ENCODE peak calls at places on chromosome 10, in four cellular contexts. One of them, this sample, is unnamed.

GRCh38 chr10:31708513-31708912 is 220.1 kb downstream of the ARHGAP12 start:
- DNase-seq in stimulated activated CD4-positive, alpha-beta T cell treated with anti-CD3 and anti-CD28 coated beads, Interleukin-1b, Interleukin-23, amount 100 ng/mL, for 4 hours: no peak
- DNase-seq in tibial artery: no peak
- DNase-seq in anterior cingulate cortex: no peak
- DNase-seq in this sample: no peak

GRCh38 chr10:110737886-110738634 is 93.9 kb downstream of the RBM20 start:
- DNase-seq in tibial artery: no peak
- DNase-seq in stimulated activated CD4-positive, alpha-beta T cell treated with anti-CD3 and anti-CD28 coated beads, Interleukin-1b, Interleukin-23, amount 100 ng/mL, for 4 hours: no peak
- DNase-seq in anterior cingulate cortex: no peak
- DNase-seq in this sample: no peak

GRCh38 chr10:117536862-117537435 is 5.6 kb upstream of the EMX2 start:
- DNase-seq in tibial artery: no peak
- DNase-seq in anterior cingulate cortex: no peak
- DNase-seq in stimulated activated CD4-positive, alpha-beta T cell treated with anti-CD3 and anti-CD28 coated beads, Interleukin-1b, Interleukin-23, amount 100 ng/mL, for 4 hours: no peak
- DNase-seq in this sample: no peak

GRCh38 chr10:113336549-113337130 is 216.2 kb upstream of the HABP2 start:
- DNase-seq in tibial artery: no peak
- DNase-seq in stimulated activated CD4-positive, alpha-beta T cell treated with anti-CD3 and anti-CD28 coated beads, Interleukin-1b, Interleukin-23, amount 100 ng/mL, for 4 hours: no peak
- DNase-seq in anterior cingulate cortex: no peak
- DNase-seq in this sample: peak; percentile 55

GRCh38 chr10:87700031-87700796 is 40.5 kb downstream of the PAPSS2 start:
- DNase-seq in tibial artery: no peak
- DNase-seq in anterior cingulate cortex: no peak
- DNase-seq in stimulated activated CD4-positive, alpha-beta T cell treated with anti-CD3 and anti-CD28 coated beads, Interleukin-1b, Interleukin-23, amount 100 ng/mL, for 4 hours: no peak
- DNase-seq in this sample: no peak

GRCh38 chr10:127117125-127117524 is 79.3 kb downstream of the INSYN2A start:
- DNase-seq in tibial artery: peak; percentile 30
- DNase-seq in anterior cingulate cortex: no peak
- DNase-seq in stimulated activated CD4-positive, alpha-beta T cell treated with anti-CD3 and anti-CD28 coated beads, Interleukin-1b, Interleukin-23, amount 100 ng/mL, for 4 hours: peak; percentile 8
- DNase-seq in this sample: peak; percentile 19

GRCh38 chr10:103227416-103227815 is 18.3 kb upstream of the RPEL1 start:
- DNase-seq in stimulated activated CD4-positive, alpha-beta T cell treated with anti-CD3 and anti-CD28 coated beads, Interleukin-1b, Interleukin-23, amount 100 ng/mL, for 4 hours: no peak
- DNase-seq in anterior cingulate cortex: no peak
- DNase-seq in tibial artery: no peak
- DNase-seq in this sample: no peak

GRCh38 chr10:16777473-16778370 is 39.5 kb downstream of the RSU1 start:
- DNase-seq in anterior cingulate cortex: peak; percentile 4
- DNase-seq in stimulated activated CD4-positive, alpha-beta T cell treated with anti-CD3 and anti-CD28 coated beads, Interleukin-1b, Interleukin-23, amount 100 ng/mL, for 4 hours: no peak
- DNase-seq in tibial artery: no peak
- DNase-seq in this sample: peak; percentile 19

GRCh38 chr10:5498791-5499492 is 428 bp downstream of the CALML5 start:
- DNase-seq in anterior cingulate cortex: no peak
- DNase-seq in tibial artery: no peak
- DNase-seq in stimulated activated CD4-positive, alpha-beta T cell treated with anti-CD3 and anti-CD28 coated beads, Interleukin-1b, Interleukin-23, amount 100 ng/mL, for 4 hours: no peak
- DNase-seq in this sample: no peak

GRCh38 chr10:5540080-5540479 is 15.3 kb downstream of the CALML3 start:
- DNase-seq in stimulated activated CD4-positive, alpha-beta T cell treated with anti-CD3 and anti-CD28 coated beads, Interleukin-1b, Interleukin-23, amount 100 ng/mL, for 4 hours: no peak
- DNase-seq in tibial artery: peak; percentile 6
- DNase-seq in anterior cingulate cortex: no peak
- DNase-seq in this sample: no peak

GRCh38 chr10:78772986-78773530 is 295.7 kb upstream of the ZMIZ1 start:
- DNase-seq in stimulated activated CD4-positive, alpha-beta T cell treated with anti-CD3 and anti-CD28 coated beads, Interleukin-1b, Interleukin-23, amount 100 ng/mL, for 4 hours: no peak
- DNase-seq in anterior cingulate cortex: no peak
- DNase-seq in tibial artery: no peak
- DNase-seq in this sample: no peak

GRCh38 chr10:11725912-11726311 is 16.3 kb upstream of the ECHDC3 start:
- DNase-seq in tibial artery: no peak
- DNase-seq in anterior cingulate cortex: no peak
- DNase-seq in stimulated activated CD4-positive, alpha-beta T cell treated with anti-CD3 and anti-CD28 coated beads, Interleukin-1b, Interleukin-23, amount 100 ng/mL, for 4 hours: no peak
- DNase-seq in this sample: no peak

GRCh38 chr10:70786799-70787415 is 1.7 kb upstream of the TBATA start:
- DNase-seq in tibial artery: no peak
- DNase-seq in stimulated activated CD4-positive, alpha-beta T cell treated with anti-CD3 and anti-CD28 coated beads, Interleukin-1b, Interleukin-23, amount 100 ng/mL, for 4 hours: no peak
- DNase-seq in anterior cingulate cortex: no peak
- DNase-seq in this sample: no peak

GRCh38 chr10:95517536-95518454 is 43.4 kb downstream of the SORBS1 start:
- DNase-seq in anterior cingulate cortex: no peak
- DNase-seq in stimulated activated CD4-positive, alpha-beta T cell treated with anti-CD3 and anti-CD28 coated beads, Interleukin-1b, Interleukin-23, amount 100 ng/mL, for 4 hours: no peak
- DNase-seq in tibial artery: no peak
- DNase-seq in this sample: no peak

GRCh38 chr10:118851062-118852035 is 96.6 kb upstream of the CACUL1 start:
- DNase-seq in tibial artery: no peak
- DNase-seq in stimulated activated CD4-positive, alpha-beta T cell treated with anti-CD3 and anti-CD28 coated beads, Interleukin-1b, Interleukin-23, amount 100 ng/mL, for 4 hours: no peak
- DNase-seq in anterior cingulate cortex: no peak
- DNase-seq in this sample: no peak

GRCh38 chr10:12397931-12398330 is 48.6 kb downstream of the CAMK1D start:
- DNase-seq in anterior cingulate cortex: no peak
- DNase-seq in stimulated activated CD4-positive, alpha-beta T cell treated with anti-CD3 and anti-CD28 coated beads, Interleukin-1b, Interleukin-23, amount 100 ng/mL, for 4 hours: no peak
- DNase-seq in tibial artery: no peak
- DNase-seq in this sample: no peak

GRCh38 chr10:73859441-73860049 is 14.8 kb downstream of the CAMK2G start:
- DNase-seq in anterior cingulate cortex: no peak
- DNase-seq in tibial artery: no peak
- DNase-seq in stimulated activated CD4-positive, alpha-beta T cell treated with anti-CD3 and anti-CD28 coated beads, Interleukin-1b, Interleukin-23, amount 100 ng/mL, for 4 hours: no peak
- DNase-seq in this sample: no peak

GRCh38 chr10:100998183-100998990 is 1.2 kb upstream of the LZTS2 start:
- DNase-seq in tibial artery: peak; percentile 88
- DNase-seq in stimulated activated CD4-positive, alpha-beta T cell treated with anti-CD3 and anti-CD28 coated beads, Interleukin-1b, Interleukin-23, amount 100 ng/mL, for 4 hours: peak; percentile 58
- DNase-seq in anterior cingulate cortex: peak; percentile 85
- DNase-seq in this sample: no peak

GRCh38 chr10:17257466-17258321 is 29.7 kb downstream of the VIM start:
- DNase-seq in anterior cingulate cortex: peak; percentile 51
- DNase-seq in stimulated activated CD4-positive, alpha-beta T cell treated with anti-CD3 and anti-CD28 coated beads, Interleukin-1b, Interleukin-23, amount 100 ng/mL, for 4 hours: no peak
- DNase-seq in tibial artery: peak; percentile 50
- DNase-seq in this sample: no peak

GRCh38 chr10:32091046-32091445 is 34.8 kb upstream of the KIF5B start:
- DNase-seq in stimulated activated CD4-positive, alpha-beta T cell treated with anti-CD3 and anti-CD28 coated beads, Interleukin-1b, Interleukin-23, amount 100 ng/mL, for 4 hours: no peak
- DNase-seq in tibial artery: no peak
- DNase-seq in anterior cingulate cortex: no peak
- DNase-seq in this sample: no peak

GRCh38 chr10:44394696-44395383 is 9.9 kb upstream of the CXCL12 start:
- DNase-seq in tibial artery: no peak
- DNase-seq in anterior cingulate cortex: no peak
- DNase-seq in stimulated activated CD4-positive, alpha-beta T cell treated with anti-CD3 and anti-CD28 coated beads, Interleukin-1b, Interleukin-23, amount 100 ng/mL, for 4 hours: no peak
- DNase-seq in this sample: no peak

GRCh38 chr10:102612964-102613275 is 31.4 kb upstream of the TRIM8 start:
- DNase-seq in stimulated activated CD4-positive, alpha-beta T cell treated with anti-CD3 and anti-CD28 coated beads, Interleukin-1b, Interleukin-23, amount 100 ng/mL, for 4 hours: peak; percentile 29
- DNase-seq in anterior cingulate cortex: no peak
- DNase-seq in tibial artery: no peak
- DNase-seq in this sample: no peak

GRCh38 chr10:118924493-118924892 is 105.0 kb upstream of the NANOS1 start:
- DNase-seq in tibial artery: no peak
- DNase-seq in stimulated activated CD4-positive, alpha-beta T cell treated with anti-CD3 and anti-CD28 coated beads, Interleukin-1b, Interleukin-23, amount 100 ng/mL, for 4 hours: no peak
- DNase-seq in anterior cingulate cortex: no peak
- DNase-seq in this sample: no peak

GRCh38 chr10:48701941-48702340 is 17.3 kb downstream of the WDFY4 start:
- DNase-seq in stimulated activated CD4-positive, alpha-beta T cell treated with anti-CD3 and anti-CD28 coated beads, Interleukin-1b, Interleukin-23, amount 100 ng/mL, for 4 hours: no peak
- DNase-seq in anterior cingulate cortex: no peak
- DNase-seq in tibial artery: no peak
- DNase-seq in this sample: no peak

GRCh38 chr10:51422311-51423120 is 276.9 kb downstream of the CSTF2T start:
- DNase-seq in tibial artery: peak; percentile 63
- DNase-seq in anterior cingulate cortex: peak; percentile 47
- DNase-seq in stimulated activated CD4-positive, alpha-beta T cell treated with anti-CD3 and anti-CD28 coated beads, Interleukin-1b, Interleukin-23, amount 100 ng/mL, for 4 hours: no peak
- DNase-seq in this sample: peak; percentile 49

GRCh38 chr10:76917071-76917470 is 720.5 kb downstream of the KCNMA1 start:
- DNase-seq in stimulated activated CD4-positive, alpha-beta T cell treated with anti-CD3 and anti-CD28 coated beads, Interleukin-1b, Interleukin-23, amount 100 ng/mL, for 4 hours: no peak
- DNase-seq in anterior cingulate cortex: no peak
- DNase-seq in tibial artery: no peak
- DNase-seq in this sample: no peak

GRCh38 chr10:112374724-112375541 is 1.0 kb downstream of the ACSL5 start:
- DNase-seq in stimulated activated CD4-positive, alpha-beta T cell treated with anti-CD3 and anti-CD28 coated beads, Interleukin-1b, Interleukin-23, amount 100 ng/mL, for 4 hours: no peak
- DNase-seq in tibial artery: no peak
- DNase-seq in anterior cingulate cortex: no peak
- DNase-seq in this sample: no peak

GRCh38 chr10:85967594-85967993 is 399.0 kb downstream of the GRID1 start:
- DNase-seq in anterior cingulate cortex: no peak
- DNase-seq in tibial artery: no peak
- DNase-seq in stimulated activated CD4-positive, alpha-beta T cell treated with anti-CD3 and anti-CD28 coated beads, Interleukin-1b, Interleukin-23, amount 100 ng/mL, for 4 hours: no peak
- DNase-seq in this sample: no peak

GRCh38 chr10:72173635-72174296 is 42.0 kb upstream of the ANAPC16 start:
- DNase-seq in tibial artery: no peak
- DNase-seq in stimulated activated CD4-positive, alpha-beta T cell treated with anti-CD3 and anti-CD28 coated beads, Interleukin-1b, Interleukin-23, amount 100 ng/mL, for 4 hours: no peak
- DNase-seq in anterior cingulate cortex: no peak
- DNase-seq in this sample: no peak

GRCh38 chr10:112650588-112651030 is 203.6 kb downstream of the VTI1A start:
- DNase-seq in anterior cingulate cortex: no peak
- DNase-seq in tibial artery: no peak
- DNase-seq in stimulated activated CD4-positive, alpha-beta T cell treated with anti-CD3 and anti-CD28 coated beads, Interleukin-1b, Interleukin-23, amount 100 ng/mL, for 4 hours: no peak
- DNase-seq in this sample: no peak

GRCh38 chr10:118785566-118785965 is 30.8 kb upstream of the CACUL1 start:
- DNase-seq in stimulated activated CD4-positive, alpha-beta T cell treated with anti-CD3 and anti-CD28 coated beads, Interleukin-1b, Interleukin-23, amount 100 ng/mL, for 4 hours: no peak
- DNase-seq in anterior cingulate cortex: no peak
- DNase-seq in tibial artery: no peak
- DNase-seq in this sample: no peak

GRCh38 chr10:92153-92552 is 43.1 kb upstream of the TUBB8 start:
- DNase-seq in tibial artery: no peak
- DNase-seq in anterior cingulate cortex: no peak
- DNase-seq in stimulated activated CD4-positive, alpha-beta T cell treated with anti-CD3 and anti-CD28 coated beads, Interleukin-1b, Interleukin-23, amount 100 ng/mL, for 4 hours: no peak
- DNase-seq in this sample: no peak

GRCh38 chr10:112914288-112914952 is 35.6 kb upstream of the TCF7L2 start:
- DNase-seq in tibial artery: no peak
- DNase-seq in anterior cingulate cortex: no peak
- DNase-seq in stimulated activated CD4-positive, alpha-beta T cell treated with anti-CD3 and anti-CD28 coated beads, Interleukin-1b, Interleukin-23, amount 100 ng/mL, for 4 hours: no peak
- DNase-seq in this sample: no peak

GRCh38 chr10:51918451-51918850 is 219.1 kb upstream of the CSTF2T start:
- DNase-seq in anterior cingulate cortex: no peak
- DNase-seq in tibial artery: no peak
- DNase-seq in stimulated activated CD4-positive, alpha-beta T cell treated with anti-CD3 and anti-CD28 coated beads, Interleukin-1b, Interleukin-23, amount 100 ng/mL, for 4 hours: no peak
- DNase-seq in this sample: no peak

GRCh38 chr10:95445837-95446347 is 115.3 kb downstream of the SORBS1 start:
- DNase-seq in stimulated activated CD4-positive, alpha-beta T cell treated with anti-CD3 and anti-CD28 coated beads, Interleukin-1b, Interleukin-23, amount 100 ng/mL, for 4 hours: no peak
- DNase-seq in tibial artery: peak; percentile 76
- DNase-seq in anterior cingulate cortex: peak; percentile 62
- DNase-seq in this sample: peak; percentile 45

GRCh38 chr10:66627156-66627555 is 298.7 kb upstream of the LRRTM3 start:
- DNase-seq in stimulated activated CD4-positive, alpha-beta T cell treated with anti-CD3 and anti-CD28 coated beads, Interleukin-1b, Interleukin-23, amount 100 ng/mL, for 4 hours: no peak
- DNase-seq in tibial artery: no peak
- DNase-seq in anterior cingulate cortex: no peak
- DNase-seq in this sample: no peak

GRCh38 chr10:29920408-29921070 is 138.8 kb downstream of the JCAD start:
- DNase-seq in tibial artery: no peak
- DNase-seq in anterior cingulate cortex: no peak
- DNase-seq in stimulated activated CD4-positive, alpha-beta T cell treated with anti-CD3 and anti-CD28 coated beads, Interleukin-1b, Interleukin-23, amount 100 ng/mL, for 4 hours: no peak
- DNase-seq in this sample: no peak

GRCh38 chr10:7507887-7508726 is 97.3 kb upstream of the SFMBT2 start:
- DNase-seq in stimulated activated CD4-positive, alpha-beta T cell treated with anti-CD3 and anti-CD28 coated beads, Interleukin-1b, Interleukin-23, amount 100 ng/mL, for 4 hours: no peak
- DNase-seq in tibial artery: no peak
- DNase-seq in anterior cingulate cortex: no peak
- DNase-seq in this sample: no peak

GRCh38 chr10:103966671-103967432 is at the start of gene SLK:
- DNase-seq in anterior cingulate cortex: peak; percentile 83
- DNase-seq in stimulated activated CD4-positive, alpha-beta T cell treated with anti-CD3 and anti-CD28 coated beads, Interleukin-1b, Interleukin-23, amount 100 ng/mL, for 4 hours: peak; percentile 81
- DNase-seq in tibial artery: peak; percentile 74
- DNase-seq in this sample: no peak

This sample was measured in HFF-Myc.